ENCODE peak calls at places on chromosome 19, in four cellular contexts. E, A, M and L are unnamed samples.

GRCh38 chr19:45451181-45451849 is 16.5 kb upstream of the FOSB start:
- DNase-seq in E (no peak), M (peak), A (no peak), L (peak)

GRCh38 chr19:17648786-17649185 is 39.4 kb downstream of the UNC13A start:
- DNase-seq in E (no peak), A (no peak), M (no peak), L (no peak)

GRCh38 chr19:7605490-7606222 is 10.0 kb downstream of the CAMSAP3 start:
- DNase-seq in A (peak), E (no peak), M (no peak), L (peak)

GRCh38 chr19:49430678-49431329 is 5.6 kb downstream of the GFY start:
- DNase-seq in E (no peak), A (peak), M (no peak), L (no peak)

GRCh38 chr19:29277107-29277506 is 64.2 kb upstream of the UQCRFS1 start:
- DNase-seq in M (no peak), A (peak), E (no peak), L (no peak)

GRCh38 chr19:48249502-48250014 is 6.2 kb downstream of the CARD8 start:
- DNase-seq in A (no peak), E (no peak), M (no peak), L (peak)

GRCh38 chr19:48329167-48329891 is 4.0 kb downstream of the EMP3 start:
- DNase-seq in M (peak), A (no peak), E (no peak), L (peak)

GRCh38 chr19:17469092-17469370 is 1.3 kb upstream of the SLC27A1 start:
- DNase-seq in M (no peak), E (no peak), A (no peak), L (no peak)

GRCh38 chr19:16210168-16210567 is 12.5 kb downstream of the AP1M1 start:
- DNase-seq in M (no peak), E (no peak), A (no peak), L (no peak)

GRCh38 chr19:4139614-4140236 is 13.7 kb upstream of the CREB3L3 start:
- DNase-seq in M (peak), A (peak), E (no peak), L (peak)

GRCh38 chr19:49791776-49792445 is 21.2 kb downstream of the FUZ start:
- DNase-seq in M (no peak), A (no peak), E (no peak), L (no peak)

GRCh38 chr19:46697142-46697960 is 19.6 kb downstream of the PRKD2 start:
- DNase-seq in M (peak), A (peak), E (peak), L (peak)

GRCh38 chr19:20664917-20665781 is 3.8 kb upstream of the ZNF626 start:
- DNase-seq in E (no peak), A (peak), M (peak), L (peak)

GRCh38 chr19:54162241-54162805 is 2.8 kb upstream of the LENG1 start:
- DNase-seq in E (no peak), A (peak), M (peak), L (peak)

GRCh38 chr19:31314156-31314555 is 35.1 kb downstream of the TSHZ3 start:
- DNase-seq in M (no peak), E (no peak), A (no peak), L (no peak)

GRCh38 chr19:31315621-31316011 is 33.6 kb downstream of the TSHZ3 start:
- DNase-seq in E (no peak), A (no peak), M (no peak), L (no peak)

GRCh38 chr19:31316201-31316951 is 32.9 kb downstream of the TSHZ3 start:
- DNase-seq in E (no peak), M (peak), A (peak), L (peak)

GRCh38 chr19:31313291-31314030 is 35.8 kb downstream of the TSHZ3 start:
- DNase-seq in M (no peak), A (no peak), E (no peak), L (no peak)

GRCh38 chr19:31314849-31315620 is 34.2 kb downstream of the TSHZ3 start:
- DNase-seq in E (no peak), A (peak), M (no peak), L (peak)
- TF ChIP-seq CTCF in E (peak), A (peak), M (no peak), L (peak)

DNA sequence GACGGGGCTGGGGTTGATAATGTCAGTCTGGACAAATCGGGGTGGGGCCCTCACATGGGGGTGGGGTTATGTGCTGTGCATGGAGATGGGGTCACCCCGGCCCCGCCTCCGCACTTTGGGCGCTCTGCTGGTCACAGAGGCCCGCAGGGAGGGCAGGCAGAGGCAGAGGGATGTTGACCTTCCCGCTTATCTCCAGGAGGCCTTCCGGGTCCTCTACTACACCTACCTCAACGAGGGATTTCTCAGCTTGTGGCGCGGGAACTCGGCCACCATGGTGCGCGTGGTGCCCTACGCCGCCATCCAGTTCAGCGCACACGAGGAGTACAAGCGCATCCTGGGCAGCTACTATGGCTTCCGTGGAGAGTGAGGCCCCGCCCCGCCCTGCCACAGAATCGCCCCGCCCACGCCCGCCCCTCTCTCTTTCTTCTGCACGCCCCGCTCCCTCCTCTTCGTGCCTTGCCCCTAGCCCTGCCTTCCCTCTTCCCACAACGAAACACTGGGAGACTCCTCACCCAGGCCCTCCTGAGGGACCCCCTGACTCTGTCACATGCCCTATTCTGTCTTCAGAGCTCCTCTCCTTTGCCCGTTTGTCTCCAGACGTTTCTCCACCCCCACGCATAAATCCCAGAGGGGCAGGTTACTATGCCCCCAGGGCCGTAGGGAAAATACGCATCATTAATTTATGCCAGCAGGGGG is 32.8 kb downstream of the TMEM161A start:
- DNase-seq in A (peak), E (no peak), M (peak), L (peak)
- H3K4me3 ChIP-seq in A (peak), E (peak), M (peak), L (peak)

DNA sequence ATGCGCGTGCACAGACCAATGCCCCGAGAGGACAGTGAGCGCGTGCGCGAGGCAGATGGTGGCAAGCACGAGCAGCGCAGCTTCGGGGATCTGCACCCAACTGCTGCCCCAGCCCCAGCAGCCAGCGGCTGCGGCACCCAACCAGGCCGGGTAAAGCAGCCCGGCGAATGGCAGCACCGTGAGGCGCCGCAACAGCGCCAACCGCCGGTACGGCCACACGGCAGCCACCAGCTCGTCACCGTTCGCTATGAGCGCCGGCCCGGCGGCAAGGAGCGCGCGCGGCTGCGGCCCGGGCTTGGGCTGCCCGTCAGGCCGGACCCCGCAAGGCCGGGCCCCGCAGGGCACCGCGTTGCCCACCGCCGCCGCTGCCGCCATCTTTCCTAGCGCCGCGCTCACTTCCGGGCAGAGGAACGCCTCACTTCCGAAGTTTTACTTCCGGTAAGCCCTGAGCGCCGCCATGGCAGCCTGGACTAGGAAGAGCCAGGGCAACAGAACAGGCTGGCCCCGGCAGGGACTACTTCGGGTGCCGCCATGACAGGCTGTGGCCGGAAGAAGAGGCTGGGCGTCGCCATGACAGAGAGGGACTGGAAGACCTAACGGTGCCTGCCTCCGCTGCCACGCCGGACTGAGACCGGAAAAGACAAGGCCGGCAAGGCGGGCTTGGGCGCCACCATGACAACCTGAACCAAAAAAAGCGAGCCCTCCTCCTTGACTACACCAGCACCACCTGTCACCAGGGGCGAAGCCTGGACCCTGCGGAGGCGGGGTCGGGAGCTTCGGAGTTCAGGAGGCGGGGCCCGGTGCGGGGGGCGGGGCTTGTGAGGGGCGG is at the start of gene ATP13A1:
- DNase-seq in E (peak), A (peak), M (peak), L (peak)
- TF ChIP-seq CTCF in E (peak), A (peak), M (no peak), L (no peak)

GRCh38 chr19:32017341-32017948 is 328.0 kb upstream of the ZNF507 start:
- DNase-seq in M (peak), E (no peak), A (no peak), L (no peak)
- H3K4me3 ChIP-seq in M (no peak), E (no peak), A (no peak), L (no peak)